ENCODE peak calls at places on chromosomes 13 and 19, in six cellular contexts. A is hepatocyte, Q is fibroblast of lung, F is AG10803, G is neural crest cell, O is lower lobe of right lung. N is an unnamed sample.

GRCh38 chr13:34793301-34793700 is 148.8 kb upstream of the NBEA start:
- DNase-seq in A (no peak), Q (no peak), F (no peak), G (no peak), O (no peak), N (no peak)

GRCh38 chr19:3459322-3459881 is 20.9 kb downstream of the SMIM24 start:
- DNase-seq in A (peak), Q (peak), F (peak), G (no peak), O (peak), N (no peak)

GRCh38 chr13:30107536-30108136 is 199.7 kb downstream of the KATNAL1 start:
- DNase-seq in A (no peak), Q (no peak), F (peak), G (no peak), O (peak), N (no peak)

GRCh38 chr13:112934075-112934474 is 34.9 kb upstream of the MCF2L start:
- DNase-seq in A (no peak), Q (no peak), F (no peak), G (no peak), O (no peak), N (no peak)

GRCh38 chr19:2646866-2647535 is 55.5 kb downstream of the GNG7 start:
- DNase-seq in A (no peak), Q (no peak), F (no peak), G (no peak), O (no peak), N (no peak)

GRCh38 chr19:51901860-51902259 is 3.0 kb downstream of the ZNF649 start:
- DNase-seq in A (no peak), Q (no peak), F (no peak), G (no peak), O (no peak), N (no peak)

GRCh38 chr13:70339738-70340137 is 231.5 kb upstream of the KLHL1 start:
- DNase-seq in A (peak), Q (no peak), F (no peak), G (no peak), O (no peak), N (no peak)

GRCh38 chr19:42442833-42443232 is at the start of gene CXCL17:
- DNase-seq in A (no peak), Q (no peak), F (no peak), G (no peak), O (no peak), N (no peak)

GRCh38 chr19:54434112-54434861 is 14.7 kb upstream of the LENG8 start:
- DNase-seq in A (no peak), Q (no peak), F (no peak), G (no peak), O (no peak), N (no peak)

GRCh38 chr19:5017235-5017634 is 48.3 kb downstream of the KDM4B start:
- DNase-seq in A (no peak), Q (no peak), F (no peak), G (no peak), O (no peak), N (no peak)

GRCh38 chr13:107586216-107586615 is 629.1 kb downstream of the LIG4 start:
- DNase-seq in A (no peak), Q (peak), F (peak), G (no peak), O (no peak), N (no peak)

GRCh38 chr13:113034451-113035208 is 65.6 kb downstream of the MCF2L start:
- DNase-seq in A (peak), Q (peak), F (peak), G (peak), O (no peak), N (no peak)

GRCh38 chr13:79678100-79678499 is 197.1 kb downstream of the NDFIP2 start:
- DNase-seq in A (peak), Q (peak), F (peak), G (no peak), O (no peak), N (no peak)

GRCh38 chr19:41597600-41598041 is 21.7 kb downstream of the CEACAM21 start:
- DNase-seq in A (peak), Q (peak), F (peak), G (peak), O (peak), N (no peak)

GRCh38 chr19:31391518-31391917 is 42.3 kb upstream of the TSHZ3 start:
- DNase-seq in A (no peak), Q (no peak), F (no peak), G (no peak), O (no peak), N (no peak)

GRCh38 chr19:9406798-9407352 is 28.5 kb downstream of the ZNF266 start:
- DNase-seq in A (no peak), Q (peak), F (peak), G (no peak), O (peak), N (no peak)

GRCh38 chr19:6047741-6048231 is 62.5 kb downstream of the RFX2 start:
- DNase-seq in A (peak), Q (peak), F (peak), G (peak), O (no peak), N (peak)

GRCh38 chr19:4581381-4582111 is 22.1 kb upstream of the SEMA6B start:
- DNase-seq in A (no peak), Q (peak), F (no peak), G (peak), O (no peak), N (no peak)

GRCh38 chr13:113351514-113352026 is 12.4 kb downstream of the GRTP1 start:
- DNase-seq in A (no peak), Q (no peak), F (no peak), G (no peak), O (peak), N (no peak)

GRCh38 chr19:45040059-45040767 is 1.4 kb downstream of the CLASRP start:
- DNase-seq in A (no peak), Q (no peak), F (no peak), G (no peak), O (no peak), N (no peak)

GRCh38 chr19:30161770-30162169 is 210.4 kb upstream of the ZNF536 start:
- DNase-seq in A (no peak), Q (no peak), F (no peak), G (no peak), O (no peak), N (no peak)

GRCh38 chr13:51933466-51934058 is 71.8 kb downstream of the CCDC70 start:
- DNase-seq in A (no peak), Q (no peak), F (no peak), G (no peak), O (no peak), N (no peak)

GRCh38 chr19:18388328-18389094 is 2.6 kb downstream of the GDF15 start:
- DNase-seq in A (peak), Q (peak), F (peak), G (peak), O (peak), N (peak)

GRCh38 chr19:1041835-1042685 is 2.2 kb downstream of the ABCA7 start:
- DNase-seq in A (no peak), Q (no peak), F (no peak), G (no peak), O (no peak), N (no peak)

GRCh38 chr19:1041272-1041834 is 1.4 kb downstream of the ABCA7 start:
- DNase-seq in A (no peak), Q (no peak), F (no peak), G (no peak), O (no peak), N (no peak)

GRCh38 chr19:1039646-1040475 is at the start of gene ABCA7:
- DNase-seq in A (peak), Q (peak), F (peak), G (peak), O (peak), N (peak)

GRCh38 chr19:1038995-1039645 is 787 bp upstream of the ABCA7 start:
- DNase-seq in A (no peak), Q (peak), F (peak), G (no peak), O (no peak), N (no peak)

DNA sequence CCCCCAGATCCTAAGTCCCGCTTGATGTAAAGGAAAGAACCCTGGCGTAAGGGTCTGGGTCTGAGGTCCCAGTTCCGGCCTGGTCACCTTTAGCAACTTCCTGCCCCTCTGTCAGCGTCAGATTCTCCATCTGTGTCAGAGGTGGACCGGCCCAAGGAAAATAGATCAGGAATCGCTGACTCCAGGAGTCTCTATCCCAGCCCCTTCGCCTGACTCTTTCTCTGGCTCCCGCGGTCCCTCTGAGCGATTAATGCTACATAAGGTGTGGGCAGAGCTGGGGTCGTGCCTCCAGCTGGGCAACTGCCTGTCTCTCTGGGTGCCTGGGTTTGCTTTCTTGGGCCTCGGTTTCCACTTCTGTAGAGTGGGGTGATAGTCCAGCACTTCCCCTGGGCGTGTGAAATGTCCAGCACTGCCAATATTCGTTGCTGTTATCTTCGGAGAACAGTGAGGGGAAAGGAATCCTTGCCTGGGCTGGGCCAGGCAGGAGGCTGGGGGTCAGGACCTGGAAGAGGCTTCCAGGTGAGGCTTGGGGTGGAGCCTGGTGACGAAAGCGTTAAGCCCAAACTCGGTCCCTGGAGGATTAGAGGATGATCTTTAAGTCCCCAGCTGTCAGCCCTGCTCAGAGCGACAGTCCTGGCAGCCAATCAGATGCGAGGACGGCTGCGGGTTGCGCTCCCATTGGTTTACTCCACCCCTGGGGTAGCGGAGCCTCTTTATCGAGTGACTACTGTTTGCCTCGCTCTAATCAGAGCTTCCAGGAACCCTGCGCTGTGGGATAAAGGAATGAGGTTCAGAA is 767 bp downstream of the ABCA7 start:
- DNase-seq in A (peak), Q (peak), F (peak), G (peak), O (peak), N (no peak)
- TF ChIP-seq CTCF in A (no peak), Q (no peak), F (no peak), G (no peak), O (no peak), N (no peak)

DNA sequence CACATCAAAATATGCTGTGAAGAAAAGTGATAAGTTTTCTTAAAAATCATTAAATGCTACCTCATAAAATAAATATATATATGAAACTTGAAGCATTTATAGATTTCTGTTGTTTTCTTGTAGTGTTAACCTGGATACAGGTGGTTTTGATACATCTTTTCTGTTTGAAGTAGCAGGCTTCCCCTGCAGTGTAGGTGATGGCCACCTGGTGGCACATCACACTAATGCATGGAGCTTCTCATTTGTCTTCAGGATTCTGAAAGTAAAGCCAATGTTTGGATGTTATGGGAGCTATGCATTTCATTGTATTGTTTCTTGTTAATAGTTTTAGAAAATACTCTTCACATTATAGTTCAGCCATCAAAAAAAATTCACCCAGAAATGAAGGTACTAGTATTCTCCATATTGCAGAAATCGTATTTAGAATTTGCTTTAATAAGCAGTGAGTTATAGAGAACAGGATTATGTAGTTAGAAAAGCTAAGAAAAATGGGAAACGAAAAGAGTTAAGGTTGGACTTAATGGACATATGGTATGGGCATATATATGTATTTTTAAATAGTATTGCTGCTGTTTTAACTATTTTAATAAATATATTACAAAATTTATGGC is 18.7 kb downstream of the GPR180 start:
- DNase-seq in A (peak), Q (peak), F (peak), G (peak), O (no peak), N (no peak)
- TF ChIP-seq CTCF in A (peak), Q (peak), F (peak), G (peak), O (peak), N (peak)

DNA sequence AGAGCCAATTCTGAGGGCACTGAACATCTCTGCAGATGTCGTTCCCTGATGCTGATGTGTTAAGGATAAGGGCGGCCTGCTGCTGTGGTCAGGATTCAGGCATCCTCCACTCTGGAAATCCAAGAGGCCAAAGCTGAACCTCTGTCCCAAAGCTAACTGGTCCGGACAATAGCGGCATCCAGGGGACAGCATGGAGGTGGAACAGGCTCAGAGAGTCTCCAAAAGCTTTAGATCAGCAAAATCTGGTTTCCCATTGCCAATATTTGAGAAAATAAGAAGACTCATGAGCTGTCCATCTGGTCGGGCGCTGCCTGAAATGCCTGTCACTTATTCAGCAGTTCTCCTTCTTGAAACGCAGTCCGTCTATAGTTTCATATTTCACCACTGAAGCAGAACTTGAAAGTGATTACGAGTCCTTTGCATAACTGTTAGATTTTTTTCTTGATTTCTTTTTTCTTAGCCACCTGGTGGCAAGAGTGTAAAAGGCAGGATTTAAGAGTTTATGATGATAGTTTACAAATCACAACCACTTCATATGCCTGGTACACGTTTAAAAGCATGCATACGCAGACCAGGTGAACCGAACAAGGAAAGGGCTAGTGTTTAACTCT is 45.9 kb downstream of the GGACT start:
- DNase-seq in A (no peak), Q (peak), F (peak), G (no peak), O (no peak), N (no peak)
- TF ChIP-seq CTCF in A (peak), Q (peak), F (peak), G (peak), O (no peak), N (peak)

GRCh38 chr13:93227280-93227905 is 786 bp downstream of the GPC6 start:
- DNase-seq in A (peak), Q (peak), F (peak), G (no peak), O (peak), N (peak)
- TF ChIP-seq CTCF in A (peak), Q (no peak), F (no peak), G (no peak), O (no peak), N (no peak)

DNA sequence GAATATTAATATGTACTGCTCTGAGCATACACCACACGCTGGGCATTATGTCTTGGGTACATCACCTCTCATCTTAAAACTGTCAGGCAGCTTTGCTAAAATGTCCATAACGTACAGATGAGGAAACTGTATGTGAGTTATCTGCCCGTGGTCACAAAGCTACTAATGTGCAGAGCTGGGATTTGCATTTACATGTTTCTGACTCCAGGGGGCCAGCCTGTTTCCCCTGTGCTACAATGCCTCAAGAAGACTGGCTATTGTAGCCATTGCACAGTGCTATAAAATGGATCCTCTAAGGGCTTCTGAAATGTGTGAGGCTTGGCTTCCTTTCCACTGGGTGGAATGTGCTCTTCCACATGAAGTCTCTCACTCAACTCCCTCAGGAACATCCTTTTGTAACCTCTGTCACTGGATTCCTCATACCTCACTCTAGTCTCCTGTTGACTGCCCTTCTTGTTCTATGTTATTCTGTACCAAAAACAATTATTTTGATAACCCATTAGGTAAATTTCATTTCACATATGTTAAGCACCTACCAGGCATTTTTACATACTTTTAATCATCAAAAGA is 95.6 kb upstream of the HTR2A start:
- DNase-seq in A (no peak), Q (peak), F (peak), G (no peak), O (no peak), N (no peak)
- TF ChIP-seq CTCF in A (no peak), Q (peak), F (peak), G (peak), O (no peak), N (peak)

DNA sequence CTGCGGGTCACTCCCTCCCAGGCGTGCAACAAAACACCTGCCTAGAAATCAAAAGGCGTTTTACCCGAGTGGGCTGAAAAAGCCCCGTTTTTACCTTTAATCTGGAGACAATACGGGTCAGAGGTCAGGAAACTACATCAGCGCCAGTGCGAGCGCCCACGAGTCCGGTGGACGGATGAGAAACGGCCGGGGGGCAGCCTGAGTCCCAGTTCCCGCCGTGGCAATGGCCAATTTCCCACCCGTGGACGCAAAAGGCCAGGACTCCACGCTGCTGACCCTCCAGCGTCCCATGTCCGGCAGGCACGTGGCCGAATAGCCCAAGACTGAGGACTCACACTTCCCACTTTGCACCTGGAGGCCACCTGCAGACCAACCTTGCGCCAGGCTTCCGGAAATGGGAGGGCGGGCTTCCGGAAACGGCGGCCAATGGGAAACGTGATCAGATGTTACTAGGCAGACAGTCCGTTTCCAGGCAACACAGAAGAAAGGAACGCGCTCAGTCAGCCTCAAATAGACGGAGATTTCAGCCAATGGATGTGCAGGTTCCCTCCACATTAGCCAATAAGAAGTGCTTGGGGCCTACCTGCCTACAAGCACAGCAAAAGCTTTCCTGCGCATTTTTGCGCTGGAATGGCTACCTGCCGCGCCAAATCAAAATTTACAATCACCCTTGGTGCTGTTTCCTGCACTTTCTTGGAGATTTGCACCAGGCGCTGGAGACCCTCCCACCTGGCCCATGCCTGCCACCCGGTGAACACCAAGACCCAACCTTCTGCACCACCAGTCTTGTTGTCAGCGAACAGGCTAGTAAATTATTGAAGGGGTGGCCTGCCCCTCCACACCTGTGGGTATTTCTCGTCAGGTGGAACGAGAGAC is 47.4 kb downstream of the ZFP14 start:
- DNase-seq in A (peak), Q (peak), F (peak), G (peak), O (peak), N (peak)
- TF ChIP-seq CTCF in A (no peak), Q (no peak), F (peak), G (peak), O (no peak), N (peak)

GRCh38 chr13:33467556-33467955 is 182.0 kb upstream of the STARD13 start:
- DNase-seq in A (no peak), Q (no peak), F (no peak), G (no peak), O (no peak), N (no peak)

GRCh38 chr13:33471182-33471581 is 185.6 kb upstream of the STARD13 start:
- DNase-seq in A (no peak), Q (peak), F (no peak), G (no peak), O (no peak), N (no peak)

GRCh38 chr13:33464345-33464744 is 178.8 kb upstream of the STARD13 start:
- DNase-seq in A (no peak), Q (no peak), F (no peak), G (no peak), O (no peak), N (no peak)

GRCh38 chr13:33462109-33462508 is 176.6 kb upstream of the STARD13 start:
- DNase-seq in A (no peak), Q (no peak), F (no peak), G (no peak), O (no peak), N (no peak)

DNA sequence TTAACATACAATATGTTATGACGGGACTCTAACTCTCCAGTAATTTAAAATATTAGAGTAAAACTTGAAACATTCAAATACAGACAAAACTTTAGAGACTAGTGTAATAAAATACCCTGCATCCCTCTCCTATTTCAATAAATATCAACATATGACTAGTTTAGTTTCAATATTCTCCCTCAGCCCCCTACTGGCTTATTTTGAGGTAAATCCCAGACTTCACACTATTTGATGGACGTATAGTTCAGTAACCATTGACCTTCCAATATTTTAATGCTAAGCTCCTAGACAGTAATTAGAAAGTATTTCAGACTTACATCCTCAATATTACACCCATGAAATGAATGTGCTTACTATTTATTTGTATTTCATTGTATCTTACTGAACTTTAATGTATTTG is 180.7 kb upstream of the STARD13 start:
- DNase-seq in A (no peak), Q (no peak), F (no peak), G (no peak), O (no peak), N (no peak)
- TF ChIP-seq CTCF in A (no peak), Q (no peak), F (peak), G (peak), O (no peak), N (peak)

GRCh38 chr13:33610471-33611015 is 207.4 kb upstream of the RFC3 start:
- DNase-seq in A (no peak), Q (peak), F (no peak), G (peak), O (peak), N (no peak)
- TF ChIP-seq CTCF in A (no peak), Q (no peak), F (no peak), G (no peak), O (no peak), N (no peak)

N was measured in type B pancreatic cell.